ENCODE peak calls at places on chromosome 18, in five cellular contexts. One of them, this sample, is unnamed.

GRCh38 chr18:79436556-79437275 is 41.0 kb downstream of the NFATC1 start:
- DNase-seq in DND-41: no peak
- DNase-seq in glomerular endothelial cell: no peak
- DNase-seq in spleen: no peak
- DNase-seq in activated naive CD4-positive, alpha-beta T cell: no peak
- DNase-seq in this sample: no peak

GRCh38 chr18:48166336-48166875 is 235.9 kb upstream of the SMAD2 start:
- DNase-seq in DND-41: no peak
- DNase-seq in glomerular endothelial cell: no peak
- DNase-seq in spleen: no peak
- DNase-seq in activated naive CD4-positive, alpha-beta T cell: no peak
- DNase-seq in this sample: no peak

GRCh38 chr18:61820842-61821241 is 72.0 kb downstream of the RNF152 start:
- DNase-seq in DND-41: no peak
- DNase-seq in glomerular endothelial cell: no peak
- DNase-seq in spleen: no peak
- DNase-seq in activated naive CD4-positive, alpha-beta T cell: no peak
- DNase-seq in this sample: no peak

GRCh38 chr18:52937840-52938239 is 597.8 kb downstream of the DCC start:
- DNase-seq in DND-41: no peak
- DNase-seq in glomerular endothelial cell: no peak
- DNase-seq in spleen: no peak
- DNase-seq in activated naive CD4-positive, alpha-beta T cell: no peak
- DNase-seq in this sample: no peak

GRCh38 chr18:45370190-45371010 is 244.9 kb upstream of the SLC14A2 start:
- DNase-seq in DND-41: no peak
- DNase-seq in glomerular endothelial cell: no peak
- DNase-seq in spleen: no peak
- DNase-seq in activated naive CD4-positive, alpha-beta T cell: no peak
- DNase-seq in this sample: peak; percentile 33

GRCh38 chr18:55452123-55452611 is 135.8 kb downstream of the TCF4 start:
- DNase-seq in DND-41: no peak
- DNase-seq in glomerular endothelial cell: no peak
- DNase-seq in spleen: no peak
- DNase-seq in activated naive CD4-positive, alpha-beta T cell: no peak
- DNase-seq in this sample: peak; percentile 65

GRCh38 chr18:71075147-71075546 is 786.3 kb downstream of the SOCS6 start:
- DNase-seq in DND-41: no peak
- DNase-seq in glomerular endothelial cell: no peak
- DNase-seq in spleen: no peak
- DNase-seq in activated naive CD4-positive, alpha-beta T cell: no peak
- DNase-seq in this sample: no peak

GRCh38 chr18:8231316-8231715 is 377.9 kb upstream of the RAB12 start:
- DNase-seq in DND-41: no peak
- DNase-seq in glomerular endothelial cell: no peak
- DNase-seq in spleen: no peak
- DNase-seq in activated naive CD4-positive, alpha-beta T cell: no peak
- DNase-seq in this sample: no peak

GRCh38 chr18:79397830-79398761 is 2.4 kb downstream of the NFATC1 start:
- DNase-seq in DND-41: no peak
- DNase-seq in glomerular endothelial cell: no peak
- DNase-seq in spleen: peak; percentile 79
- DNase-seq in activated naive CD4-positive, alpha-beta T cell: no peak
- DNase-seq in this sample: no peak

GRCh38 chr18:62876106-62876505 is 160.8 kb downstream of the PHLPP1 start:
- DNase-seq in DND-41: no peak
- DNase-seq in glomerular endothelial cell: no peak
- DNase-seq in spleen: no peak
- DNase-seq in activated naive CD4-positive, alpha-beta T cell: no peak
- DNase-seq in this sample: no peak

GRCh38 chr18:61948842-61949438 is 56.1 kb upstream of the RNF152 start:
- DNase-seq in DND-41: no peak
- DNase-seq in glomerular endothelial cell: no peak
- DNase-seq in spleen: no peak
- DNase-seq in activated naive CD4-positive, alpha-beta T cell: no peak
- DNase-seq in this sample: no peak

GRCh38 chr18:78982186-78982585 is 2.6 kb downstream of the SALL3 start:
- DNase-seq in DND-41: no peak
- DNase-seq in glomerular endothelial cell: no peak
- DNase-seq in spleen: no peak
- DNase-seq in activated naive CD4-positive, alpha-beta T cell: no peak
- DNase-seq in this sample: no peak

GRCh38 chr18:79736230-79736629 is 56.6 kb downstream of the CTDP1 start:
- DNase-seq in DND-41: no peak
- DNase-seq in glomerular endothelial cell: no peak
- DNase-seq in spleen: peak; percentile 71
- DNase-seq in activated naive CD4-positive, alpha-beta T cell: no peak
- DNase-seq in this sample: no peak

GRCh38 chr18:24227976-24228660 is 89.3 kb downstream of the CABYR start:
- DNase-seq in DND-41: no peak
- DNase-seq in glomerular endothelial cell: no peak
- DNase-seq in spleen: no peak
- DNase-seq in activated naive CD4-positive, alpha-beta T cell: no peak
- DNase-seq in this sample: no peak

GRCh38 chr18:26135563-26135962 is 1.9 kb downstream of the PSMA8 start:
- DNase-seq in DND-41: no peak
- DNase-seq in glomerular endothelial cell: no peak
- DNase-seq in spleen: no peak
- DNase-seq in activated naive CD4-positive, alpha-beta T cell: no peak
- DNase-seq in this sample: no peak

GRCh38 chr18:25805323-25805722 is 285.1 kb downstream of the SS18 start:
- DNase-seq in DND-41: no peak
- DNase-seq in glomerular endothelial cell: no peak
- DNase-seq in spleen: no peak
- DNase-seq in activated naive CD4-positive, alpha-beta T cell: no peak
- DNase-seq in this sample: no peak